ENCODE peak calls at places on chromosomes 7 and 10, in seven cellular contexts. E, R, J, N, U, F and G are unnamed samples.

GRCh38 chr10:12803781-12804180 is 197.7 kb downstream of the CCDC3 start:
- DNase-seq in E (no peak), U (no peak), R (no peak), J (no peak), F (no peak), N (no peak), G (no peak)

GRCh38 chr10:13222566-13222965 is 11.6 kb downstream of the UCMA start:
- DNase-seq in F (no peak), E (no peak), R (no peak), U (no peak), J (no peak), N (no peak), G (no peak)

GRCh38 chr7:55517191-55517633 is 55.1 kb downstream of the VOPP1 start:
- DNase-seq in E (no peak), F (no peak), U (no peak), J (no peak), N (no peak), R (no peak), G (no peak)

GRCh38 chr10:86943316-86944030 is 13.9 kb downstream of the MMRN2 start:
- DNase-seq in E (no peak), N (no peak), J (no peak), R (no peak), F (no peak), U (peak), G (no peak)

GRCh38 chr7:65798111-65799075 is 74.5 kb upstream of the VKORC1L1 start:
- DNase-seq in E (no peak), R (peak), U (no peak), J (peak), N (no peak), F (no peak), G (no peak)

GRCh38 chr7:117017017-117017451 is 63.7 kb downstream of the ST7 start:
- DNase-seq in N (no peak), U (no peak), E (no peak), F (no peak), J (no peak), R (no peak), G (no peak)

GRCh38 chr10:21464134-21464533 is 61.3 kb downstream of the SKIDA1 start:
- DNase-seq in R (peak), N (no peak), E (no peak), J (peak), F (no peak), U (no peak), G (no peak)

GRCh38 chr10:86536294-86536861 is 14.8 kb upstream of the WAPL start:
- DNase-seq in R (no peak), E (no peak), U (peak), J (no peak), N (no peak), F (no peak), G (no peak)

GRCh38 chr7:127487381-127487780 is 94.9 kb upstream of the ZNF800 start:
- DNase-seq in N (no peak), E (no peak), R (no peak), U (no peak), J (no peak), F (no peak), G (no peak)

GRCh38 chr7:127484954-127485353 is 92.4 kb upstream of the ZNF800 start:
- DNase-seq in U (no peak), R (no peak), E (no peak), J (no peak), N (no peak), F (no peak), G (no peak)

GRCh38 chr7:127485482-127485881 is 93.0 kb upstream of the ZNF800 start:
- DNase-seq in R (no peak), J (no peak), U (no peak), N (no peak), E (no peak), F (no peak), G (no peak)

DNA sequence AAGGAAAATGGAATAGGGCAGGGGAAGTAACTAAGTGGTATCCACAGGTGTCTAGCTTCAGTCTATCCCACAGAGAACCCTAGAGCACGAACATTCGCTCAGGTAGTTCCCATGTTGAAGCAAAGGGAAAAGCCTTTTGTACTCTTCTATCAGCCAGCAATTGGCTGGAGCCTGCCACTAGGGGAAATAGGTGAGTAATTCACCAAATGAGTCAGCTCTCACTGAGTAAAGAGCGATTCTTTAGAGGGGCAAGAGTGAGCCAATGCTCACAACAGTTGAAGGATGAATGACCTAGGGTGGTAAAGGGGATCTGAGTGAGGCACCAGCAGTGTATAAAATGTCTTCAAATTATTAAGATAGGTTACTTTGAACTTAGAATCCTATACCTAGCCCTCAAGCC is 94.1 kb upstream of the ZNF800 start:
- DNase-seq in U (peak), F (no peak), R (peak), N (peak), J (no peak), E (no peak), G (no peak)
- TF ChIP-seq CTCF in U (peak), F (no peak), R (peak), N (no peak), J (no peak), E (no peak), G (no peak)

DNA sequence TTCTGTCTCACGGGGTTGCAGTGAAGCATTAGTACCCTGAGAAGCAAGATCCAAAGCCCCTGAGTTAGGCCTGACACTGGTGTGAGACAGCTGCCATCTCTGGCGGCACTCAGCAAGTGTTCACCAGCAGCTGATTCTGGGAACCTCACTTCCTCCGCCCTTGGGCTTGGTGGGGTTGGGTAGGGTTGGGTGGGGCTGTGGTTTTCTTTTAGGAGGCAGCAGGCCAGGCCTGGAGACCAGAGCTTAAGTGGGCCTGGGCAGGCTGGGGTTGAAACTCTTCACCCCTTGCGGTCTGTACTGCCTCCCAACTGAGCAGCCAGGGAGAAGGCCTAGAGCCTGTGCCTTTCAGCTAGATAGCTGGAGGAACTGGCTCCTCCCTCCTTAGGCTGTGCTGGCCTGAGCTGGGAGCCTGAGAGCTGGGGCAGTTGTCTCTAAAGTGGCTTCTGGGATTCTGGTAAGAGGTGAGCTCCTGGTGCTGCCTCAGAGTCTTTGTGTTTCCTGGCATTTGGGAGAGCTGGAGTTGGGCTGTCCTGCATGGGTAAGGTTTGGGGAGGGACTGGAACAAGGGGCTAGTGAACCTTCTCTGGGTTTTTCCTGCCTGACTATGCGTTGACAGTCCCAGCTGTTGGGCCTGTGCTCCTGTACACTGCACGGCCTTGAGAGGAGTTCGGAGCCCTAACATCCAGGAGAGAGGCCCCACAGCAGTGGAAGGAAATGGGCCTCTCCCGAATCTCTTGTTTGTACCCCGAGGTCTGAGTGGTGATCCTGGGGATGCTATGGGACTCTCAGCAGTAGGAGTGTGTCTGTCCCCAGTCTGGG is 5.1 kb downstream of the TSPAN14 start:
- DNase-seq in E (no peak), J (peak), F (peak), R (peak), U (peak), N (peak), G (no peak)
- TF ChIP-seq CTCF in E (no peak), J (no peak), F (no peak), R (no peak), U (no peak), N (no peak), G (no peak)

GRCh38 chr10:77249901-77250459 is 387.6 kb downstream of the KCNMA1 start:
- DNase-seq in J (no peak), E (no peak), N (no peak), U (no peak), R (no peak), F (no peak), G (no peak)

GRCh38 chr10:77253037-77253436 is 384.6 kb downstream of the KCNMA1 start:
- DNase-seq in U (no peak), R (no peak), N (no peak), F (no peak), E (no peak), J (no peak), G (no peak)

GRCh38 chr10:77252380-77252779 is 385.2 kb downstream of the KCNMA1 start:
- DNase-seq in E (no peak), R (no peak), F (no peak), J (no peak), N (no peak), U (no peak), G (no peak)

GRCh38 chr10:77253665-77254064 is 383.9 kb downstream of the KCNMA1 start:
- DNase-seq in N (no peak), E (no peak), U (no peak), R (no peak), F (no peak), J (no peak), G (no peak)

DNA sequence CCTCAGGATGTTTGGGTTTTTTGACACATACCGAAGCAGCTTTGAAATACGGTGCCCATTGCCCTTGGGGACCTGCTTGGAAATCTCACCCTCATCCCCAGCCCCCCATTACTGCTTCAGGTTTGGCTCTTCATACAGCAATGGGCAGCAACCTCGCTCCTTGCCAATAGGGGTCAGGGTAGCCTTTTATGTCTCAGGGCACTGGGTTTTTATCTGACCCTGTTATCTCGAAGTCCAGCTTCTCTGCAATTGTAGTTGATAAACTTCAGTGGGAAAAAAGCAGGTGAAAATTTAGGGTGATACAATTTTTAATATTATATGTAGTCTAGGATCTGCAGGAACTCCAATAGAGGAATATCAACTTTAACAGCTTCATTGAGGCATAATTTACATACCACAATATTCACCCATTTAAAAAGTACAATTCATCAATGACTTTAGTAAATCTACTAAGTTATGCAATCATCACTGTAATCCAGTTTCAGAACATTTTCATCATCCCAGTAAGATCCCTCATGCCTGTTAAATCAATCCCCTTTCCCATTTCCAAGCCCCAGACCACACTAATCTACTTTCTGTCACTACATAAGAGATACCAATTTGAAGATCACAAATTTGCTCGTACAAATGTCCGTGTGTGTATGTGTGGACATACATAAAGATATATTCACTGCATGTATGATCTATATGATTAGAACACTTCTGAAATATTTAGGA is 386.2 kb downstream of the KCNMA1 start:
- DNase-seq in F (no peak), J (peak), R (peak), N (peak), E (peak), U (peak), G (peak)
- TF ChIP-seq CTCF in F (peak), J (peak), R (peak), N (peak), E (peak), U (peak), G (peak)

DNA sequence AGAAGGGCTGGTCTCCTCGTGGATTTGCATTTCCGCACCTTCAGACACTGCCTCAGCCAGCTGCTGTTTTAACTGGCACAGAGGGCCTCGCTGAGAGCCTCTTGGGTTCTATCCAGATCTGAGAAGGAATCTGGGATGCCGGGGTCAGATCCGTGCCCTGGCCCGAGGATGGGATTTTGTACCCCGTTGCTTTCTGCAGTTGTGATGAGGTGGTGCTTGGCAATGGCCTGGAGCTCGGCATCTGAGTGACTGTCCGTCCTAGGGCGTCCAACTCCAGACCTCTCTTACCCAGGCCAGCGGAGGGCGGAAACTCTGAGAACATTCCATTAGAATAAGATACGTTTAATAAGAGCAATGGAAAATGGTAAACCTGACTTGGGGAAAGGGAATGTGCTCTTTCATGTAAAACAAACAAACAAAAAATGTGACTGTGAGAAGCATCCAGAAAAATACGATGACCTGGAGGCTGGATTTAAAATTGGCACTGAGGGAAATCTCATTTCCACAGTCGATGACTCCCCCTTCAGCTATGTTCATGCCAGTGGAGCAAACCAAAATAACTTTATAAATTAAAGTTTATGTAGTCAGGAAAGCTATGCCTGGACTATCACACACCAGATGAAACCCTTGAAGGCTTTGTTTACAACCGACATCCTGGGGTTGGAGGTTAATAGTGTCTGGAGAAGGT is 39.6 kb downstream of the GRK5 start:
- DNase-seq in N (no peak), R (no peak), F (peak), E (no peak), U (no peak), J (peak), G (no peak)
- TF ChIP-seq CTCF in N (no peak), R (no peak), F (no peak), E (no peak), U (no peak), J (no peak), G (no peak)

DNA sequence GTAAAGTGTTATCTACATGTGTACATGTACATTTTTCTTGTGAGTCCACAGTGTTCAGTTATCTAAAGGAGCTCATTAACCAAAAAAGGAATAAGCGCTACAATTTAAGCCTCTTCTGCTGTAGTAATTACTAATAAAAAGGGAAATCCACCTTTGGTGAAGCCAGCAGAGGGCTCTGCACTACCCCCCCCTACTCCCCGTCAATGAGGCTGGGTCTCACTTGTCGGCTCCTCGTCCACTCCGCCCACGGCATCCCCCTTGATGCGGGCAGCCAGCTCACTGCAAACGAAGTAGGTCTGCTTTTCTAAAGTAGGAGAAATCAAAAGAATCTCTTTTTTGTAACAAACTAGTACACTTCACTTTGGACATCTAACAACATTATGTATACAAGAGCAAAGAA is 4.7 kb upstream of the WASHC2A start:
- DNase-seq in J (no peak), F (no peak), R (no peak), N (no peak), U (peak), E (peak), G (peak)
- TF ChIP-seq CTCF in J (peak), F (no peak), R (no peak), N (no peak), U (peak), E (no peak), G (no peak)

GRCh38 chr7:99461221-99461620 is 4.7 kb downstream of the ATP5MF start:
- DNase-seq in U (no peak), E (no peak), F (no peak), J (no peak), R (no peak), N (no peak), G (no peak)
- TF ChIP-seq CTCF in U (peak), E (no peak), F (no peak), J (no peak), R (peak), N (no peak), G (no peak)

DNA sequence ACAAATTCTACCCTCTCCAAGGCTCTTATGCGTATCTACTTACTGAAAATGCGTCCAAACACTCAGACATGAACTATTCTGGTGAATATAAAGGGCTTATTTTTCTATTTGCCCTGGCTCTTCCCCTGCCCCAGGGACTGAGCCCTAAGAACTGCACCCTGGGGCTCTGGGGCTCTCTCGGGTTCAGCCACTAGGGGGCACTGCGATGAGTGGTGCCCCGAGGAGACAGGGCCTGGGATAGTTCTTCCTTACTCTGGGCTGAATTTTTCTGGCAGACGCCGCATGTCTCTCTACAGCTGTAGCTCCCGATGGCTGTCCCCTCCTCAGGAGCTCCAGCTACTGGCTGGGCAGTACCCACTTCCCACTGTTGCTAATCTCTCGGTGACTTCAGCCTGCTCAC is 30.8 kb upstream of the GSDME start:
- DNase-seq in J (no peak), F (no peak), R (no peak), U (no peak), E (no peak), N (no peak), G (no peak)
- TF ChIP-seq CTCF in J (peak), F (peak), R (peak), U (peak), E (no peak), N (peak), G (peak)